ENCODE peak calls at places on chromosomes 5 and 9, in seven cellular contexts. U is suprapubic skin, V is fibroblast of lung, W is upper lobe of right lung, A is cardiac muscle cell, F is pancreas, I is brain microvascular endothelial cell. T is an unnamed sample.

GRCh38 chr9:136050706-136051567 is 44.2 kb downstream of the NACC2 start:
- DNase-seq in V (no peak), W (peak; percentile 67), F (peak; percentile 56), I (no peak), A (peak; percentile 36), U (no peak), T (no peak)

GRCh38 chr9:122498883-122499288 is 11.7 kb upstream of the OR1J2 start:
- DNase-seq in V (peak; percentile 37), A (no peak), U (no peak), I (peak; percentile 43), F (no peak), W (no peak), T (no peak)

GRCh38 chr9:133960568-133961129 is 31.5 kb downstream of the VAV2 start:
- DNase-seq in U (no peak), V (no peak), A (no peak), I (no peak), F (peak; percentile 45), W (no peak), T (no peak)

GRCh38 chr9:37994639-37995347 is 74.2 kb downstream of the SHB start:
- DNase-seq in F (no peak), A (peak; percentile 44), U (peak; percentile 87), W (peak; percentile 91), V (peak; percentile 95), I (peak; percentile 73), T (no peak)

GRCh38 chr5:85049020-85049419 is 664.3 kb upstream of the EDIL3 start:
- DNase-seq in V (peak; percentile 75), A (peak; percentile 55), I (peak; percentile 55), W (no peak), U (no peak), F (no peak), T (no peak)

GRCh38 chr5:151233576-151234202 is 9.8 kb upstream of the CCDC69 start:
- DNase-seq in A (no peak), W (no peak), F (no peak), V (no peak), U (no peak), I (no peak), T (no peak)

GRCh38 chr5:154811653-154812465 is 38.5 kb downstream of the FAXDC2 start:
- DNase-seq in F (peak; percentile 51), V (peak; percentile 79), W (peak; percentile 70), A (peak; percentile 39), U (no peak), I (peak; percentile 61), T (no peak)

GRCh38 chr5:32329395-32329834 is 16.7 kb upstream of the MTMR12 start:
- DNase-seq in U (no peak), I (peak; percentile 65), A (peak; percentile 52), W (peak; percentile 75), F (peak; percentile 57), V (peak; percentile 64), T (no peak)

GRCh38 chr9:135526730-135527571 is 5.7 kb downstream of the LCN1 start:
- DNase-seq in F (no peak), U (peak; percentile 62), W (peak; percentile 60), I (no peak), V (no peak), A (no peak), T (peak; percentile 56)

GRCh38 chr9:99011161-99011709 is 67.5 kb downstream of the COL15A1 start:
- DNase-seq in W (no peak), A (peak; percentile 16), F (no peak), I (no peak), V (peak; percentile 49), U (no peak), T (no peak)

GRCh38 chr9:38226491-38226951 is 157.5 kb upstream of the SHB start:
- DNase-seq in I (no peak), A (peak; percentile 69), W (peak; percentile 52), U (no peak), F (no peak), V (no peak), T (no peak)

GRCh38 chr9:87602933-87603643 is 105.4 kb downstream of the DAPK1 start:
- DNase-seq in V (no peak), U (no peak), A (no peak), W (no peak), F (no peak), I (no peak), T (no peak)

GRCh38 chr9:81621785-81622243 is 67.5 kb downstream of the TLE1 start:
- DNase-seq in I (no peak), U (no peak), A (no peak), F (no peak), V (no peak), W (no peak), T (no peak)

GRCh38 chr5:128844354-128844923 is 120.8 kb upstream of the SLC27A6 start:
- DNase-seq in V (peak; percentile 58), A (peak; percentile 56), I (no peak), F (no peak), U (no peak), W (no peak), T (no peak)

GRCh38 chr5:57211039-57211438 is 37.2 kb downstream of the GPBP1 start:
- DNase-seq in U (no peak), A (no peak), V (no peak), I (no peak), F (no peak), W (no peak), T (no peak)

GRCh38 chr9:19409406-19410194 is 791 bp downstream of the ACER2 start:
- DNase-seq in A (peak; percentile 15), U (no peak), F (peak; percentile 55), W (peak; percentile 68), I (no peak), V (peak; percentile 8), T (peak; percentile 83)

GRCh38 chr9:127871531-127871930 is 5.9 kb downstream of the AK1 start:
- DNase-seq in V (no peak), A (no peak), W (peak; percentile 57), F (no peak), U (no peak), I (no peak), T (no peak)

GRCh38 chr9:127874301-127875216 is 2.9 kb downstream of the AK1 start:
- DNase-seq in V (no peak), W (no peak), A (no peak), I (no peak), U (no peak), F (no peak), T (no peak)

GRCh38 chr9:127872492-127873222 is 4.8 kb downstream of the AK1 start:
- DNase-seq in V (no peak), U (no peak), I (no peak), A (no peak), F (no peak), W (peak; percentile 63), T (no peak)

GRCh38 chr9:127873886-127874285 is 3.6 kb downstream of the AK1 start:
- DNase-seq in A (no peak), U (no peak), F (peak; percentile 89), V (peak; percentile 81), W (peak; percentile 86), I (no peak), T (peak; percentile 89)

GRCh38 chr9:127873223-127873691 is 4.2 kb downstream of the AK1 start:
- DNase-seq in I (no peak), U (no peak), A (no peak), W (no peak), V (no peak), F (no peak), T (no peak)
- H3K27ac ChIP-seq in I (no peak overlapping the region), U (no peak overlapping the region), A (peak overlapping the region; percentile 14), W (no peak overlapping the region), V (no peak overlapping the region), F (no peak overlapping the region), T (peak overlapping the region; percentile 93)

GRCh38 chr5:65969539-65970393 is 43.4 kb downstream of the ERBIN start:
- DNase-seq in V (no peak), U (no peak), A (no peak), F (no peak), W (no peak), I (no peak), T (no peak)
- H3K4me3 ChIP-seq in V (no peak overlapping the region), U (no peak overlapping the region), A (no peak overlapping the region), F (no peak overlapping the region), W (no peak overlapping the region), I (no peak overlapping the region), T (no peak overlapping the region)

DNA sequence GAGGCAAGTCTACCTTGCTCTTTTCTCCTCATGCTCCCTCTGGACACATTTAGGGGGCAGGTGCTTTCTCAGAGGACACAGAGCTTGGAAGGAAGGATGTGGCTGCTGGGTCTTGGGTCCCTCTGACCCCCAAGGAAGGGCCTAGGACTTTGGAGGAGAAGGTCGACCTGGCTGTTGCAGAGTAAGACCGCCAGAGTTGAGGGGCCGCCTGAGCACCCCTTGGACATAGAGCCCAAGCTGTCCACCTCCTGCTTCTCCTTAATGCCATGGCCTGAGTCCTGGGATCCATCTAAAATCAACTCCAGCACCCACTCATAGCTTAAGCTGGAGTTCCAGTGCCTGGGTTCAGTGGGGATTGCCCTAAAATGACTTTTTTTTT is 20.6 kb downstream of the LAMC3 start:
- DNase-seq in F (no peak), A (no peak), U (no peak), W (no peak), I (no peak), V (no peak), T (no peak)
- TF ChIP-seq CTCF in F (no peak), A (no peak), U (no peak), W (no peak), I (no peak), V (no peak), T (no peak)

GRCh38 chr9:125260564-125260963 is 1.1 kb upstream of the GAPVD1 start:
- DNase-seq in A (no peak), W (no peak), F (no peak), I (no peak), V (peak; percentile 39), U (no peak), T (no peak)

GRCh38 chr9:125261501-125262216 is at the start of gene GAPVD1:
- DNase-seq in U (peak; percentile 92), I (peak; percentile 54), W (peak; percentile 96), A (peak; percentile 94), V (peak; percentile 80), F (peak; percentile 89), T (peak; percentile 89)

GRCh38 chr9:125255781-125256391 is 5.7 kb upstream of the GAPVD1 start:
- DNase-seq in W (no peak), V (peak; percentile 42), F (no peak), A (peak; percentile 28), I (no peak), U (no peak), T (no peak)

GRCh38 chr9:125258832-125259534 is 2.6 kb upstream of the GAPVD1 start:
- DNase-seq in V (no peak), I (no peak), A (no peak), F (no peak), W (no peak), U (no peak), T (no peak)

DNA sequence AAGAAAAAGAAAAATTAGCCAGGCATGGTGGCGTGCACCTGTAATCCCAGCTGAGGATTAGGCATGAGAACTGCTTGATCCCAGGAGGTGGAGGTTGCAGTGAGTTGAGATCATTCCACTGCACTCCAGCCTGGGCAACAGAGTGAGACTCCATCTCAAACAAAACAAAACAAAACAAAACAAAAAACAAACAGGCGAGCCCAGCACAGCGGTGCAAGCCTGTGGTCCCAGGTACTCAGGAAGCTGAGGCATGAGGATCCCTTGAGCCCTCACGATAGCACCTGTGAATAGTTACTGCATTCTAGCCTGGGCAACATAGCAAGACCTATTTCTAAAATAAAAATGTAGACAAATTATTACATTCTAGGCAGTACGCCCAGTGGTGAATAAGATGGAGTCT is 3.5 kb upstream of the GAPVD1 start:
- DNase-seq in A (no peak), U (no peak), W (no peak), V (no peak), I (no peak), F (no peak), T (no peak)
- H3K27ac ChIP-seq in A (no peak overlapping the region), U (no peak overlapping the region), W (no peak overlapping the region), V (no peak overlapping the region), I (no peak overlapping the region), F (no peak overlapping the region), T (no peak overlapping the region)

T was measured in coronary artery.